ENCODE peak calls at places on chromosomes 16 and 17, in four cellular contexts. One of them, this sample, is unnamed. For H3K4me1, the result is how much of the 10 kb centered on the place peaks cover.

GRCh38 chr16:14501331-14502255 is 128.5 kb downstream of the PARN start:
- DNase-seq in PC-9: peak
- DNase-seq in SK-N-SH: peak
- DNase-seq in CD8-positive, alpha-beta T cell: no peak
- DNase-seq in this sample: peak

GRCh38 chr17:72457712-72458111 is 336.9 kb downstream of the SOX9 start:
- DNase-seq in PC-9: no peak
- DNase-seq in SK-N-SH: no peak
- DNase-seq in CD8-positive, alpha-beta T cell: no peak
- DNase-seq in this sample: no peak

GRCh38 chr17:47862621-47863440 is 11.9 kb upstream of the SP6 start:
- DNase-seq in CD8-positive, alpha-beta T cell: no peak
- DNase-seq in SK-N-SH: no peak
- DNase-seq in PC-9: peak
- DNase-seq in this sample: peak

GRCh38 chr17:74767111-74767516 is 9.0 kb downstream of the NAT9 start:
- DNase-seq in SK-N-SH: no peak
- DNase-seq in PC-9: no peak
- DNase-seq in CD8-positive, alpha-beta T cell: no peak
- DNase-seq in this sample: no peak

GRCh38 chr17:1043601-1044251 is 46.8 kb downstream of the TIMM22 start:
- DNase-seq in PC-9: no peak
- DNase-seq in SK-N-SH: no peak
- DNase-seq in CD8-positive, alpha-beta T cell: no peak
- DNase-seq in this sample: no peak

GRCh38 chr16:68792465-68793324 is 50.6 kb upstream of the TANGO6 start:
- DNase-seq in PC-9: peak
- DNase-seq in SK-N-SH: no peak
- DNase-seq in CD8-positive, alpha-beta T cell: no peak
- DNase-seq in this sample: no peak

GRCh38 chr17:79850571-79851460 is 11.6 kb upstream of the CBX4 start:
- DNase-seq in CD8-positive, alpha-beta T cell: no peak
- DNase-seq in SK-N-SH: no peak
- DNase-seq in PC-9: peak
- DNase-seq in this sample: peak

GRCh38 chr16:381788-382717 is at the start of gene PGAP6:
- DNase-seq in SK-N-SH: peak
- DNase-seq in PC-9: no peak
- DNase-seq in CD8-positive, alpha-beta T cell: peak
- DNase-seq in this sample: no peak

GRCh38 chr17:81302861-81303326 is 7.8 kb upstream of the SLC38A10 start:
- DNase-seq in CD8-positive, alpha-beta T cell: peak
- DNase-seq in SK-N-SH: peak
- DNase-seq in PC-9: no peak
- DNase-seq in this sample: no peak

GRCh38 chr16:5060073-5060641 is 5.6 kb downstream of the C16orf89 start:
- DNase-seq in CD8-positive, alpha-beta T cell: no peak
- DNase-seq in SK-N-SH: no peak
- DNase-seq in PC-9: no peak
- DNase-seq in this sample: no peak

GRCh38 chr17:77371888-77372443 is 231.2 kb downstream of the SEC14L1 start:
- DNase-seq in PC-9: no peak
- DNase-seq in CD8-positive, alpha-beta T cell: no peak
- DNase-seq in SK-N-SH: no peak
- DNase-seq in this sample: no peak

GRCh38 chr17:77330602-77331081 is 189.9 kb downstream of the SEC14L1 start:
- DNase-seq in PC-9: no peak
- DNase-seq in SK-N-SH: no peak
- DNase-seq in CD8-positive, alpha-beta T cell: no peak
- DNase-seq in this sample: peak

GRCh38 chr17:17181666-17182600 is 24.2 kb downstream of the PLD6 start:
- DNase-seq in PC-9: no peak
- DNase-seq in CD8-positive, alpha-beta T cell: peak
- DNase-seq in SK-N-SH: no peak
- DNase-seq in this sample: no peak

DNA sequence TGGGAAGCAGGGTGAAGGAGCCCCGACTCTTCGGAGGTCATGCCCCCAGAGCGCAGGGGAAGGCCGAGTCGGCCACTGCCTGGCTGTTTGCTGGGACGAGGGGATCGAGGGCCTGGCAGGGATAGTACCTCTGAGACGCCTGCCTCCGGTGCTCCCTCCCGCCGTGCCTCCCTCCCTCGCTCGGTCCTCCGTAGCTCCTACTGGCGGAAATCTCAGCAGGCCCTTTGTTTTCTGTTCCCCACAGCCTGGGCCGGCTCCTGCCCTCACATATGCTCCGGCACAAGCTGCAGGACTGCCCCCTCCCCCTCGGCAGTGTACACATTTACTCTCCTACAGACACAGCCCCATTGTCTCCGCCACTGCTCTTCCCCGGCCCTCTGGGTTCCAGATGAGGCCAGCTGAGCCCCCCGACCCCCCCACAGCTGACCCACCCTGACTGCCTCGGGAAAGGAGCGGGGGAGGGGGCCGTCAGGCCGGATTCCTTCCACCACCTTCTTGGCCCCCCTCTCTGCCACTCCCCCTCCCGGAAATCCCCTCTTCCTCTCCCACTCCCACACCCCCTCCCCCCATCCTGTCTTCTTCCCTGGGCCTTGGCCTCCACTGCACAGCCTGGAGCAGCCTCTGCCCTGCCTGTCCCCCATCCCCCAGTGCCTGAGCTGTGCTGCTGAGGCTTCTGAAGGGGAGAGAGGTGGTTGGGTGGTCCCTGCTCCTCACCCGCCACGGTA is 1.4 kb downstream of the TRAF4 start:
- DNase-seq in SK-N-SH: peak
- DNase-seq in CD8-positive, alpha-beta T cell: no peak
- DNase-seq in PC-9: no peak
- DNase-seq in this sample: peak
- H3K4me1 ChIP-seq in SK-N-SH: under half
- H3K4me1 ChIP-seq in CD8-positive, alpha-beta T cell: under half
- H3K4me1 ChIP-seq in PC-9: half or more
- H3K4me1 ChIP-seq in this sample: under half

DNA sequence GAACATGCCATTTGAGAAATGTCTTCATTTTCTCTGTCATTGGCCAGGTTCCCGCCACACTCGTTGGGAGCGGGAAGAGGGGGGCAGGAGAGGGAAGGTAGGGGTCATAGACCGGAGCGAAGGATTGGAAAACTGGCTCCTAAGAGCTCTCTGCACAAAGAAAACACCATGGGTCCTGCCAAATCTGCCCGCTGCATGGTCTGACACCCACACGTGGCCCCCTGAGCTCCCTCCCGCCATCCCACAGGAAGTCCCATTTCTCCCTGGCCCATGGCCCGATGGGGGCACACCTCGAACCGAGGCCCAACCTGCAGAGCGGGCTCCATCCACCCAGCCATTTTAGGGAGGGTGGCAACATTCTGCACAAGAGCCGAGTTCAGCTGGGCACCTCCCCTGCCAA is 159.6 kb downstream of the SALL1 start:
- DNase-seq in CD8-positive, alpha-beta T cell: no peak
- DNase-seq in PC-9: no peak
- DNase-seq in SK-N-SH: no peak
- DNase-seq in this sample: no peak
- H3K27ac ChIP-seq in CD8-positive, alpha-beta T cell: no peak
- H3K27ac ChIP-seq in PC-9: no peak
- H3K27ac ChIP-seq in SK-N-SH: no peak
- H3K27ac ChIP-seq in this sample: no peak

GRCh38 chr16:89054261-89054661 is 39.4 kb upstream of the ACSF3 start:
- DNase-seq in SK-N-SH: no peak
- DNase-seq in PC-9: no peak
- DNase-seq in CD8-positive, alpha-beta T cell: no peak
- DNase-seq in this sample: no peak

GRCh38 chr16:89053725-89054029 is 40.0 kb upstream of the ACSF3 start:
- DNase-seq in SK-N-SH: no peak
- DNase-seq in PC-9: no peak
- DNase-seq in CD8-positive, alpha-beta T cell: no peak
- DNase-seq in this sample: no peak

GRCh38 chr16:89051521-89052166 is 42.0 kb upstream of the ACSF3 start:
- DNase-seq in CD8-positive, alpha-beta T cell: no peak
- DNase-seq in PC-9: no peak
- DNase-seq in SK-N-SH: peak
- DNase-seq in this sample: no peak

GRCh38 chr16:89052191-89052787 is 41.4 kb upstream of the ACSF3 start:
- DNase-seq in SK-N-SH: peak
- DNase-seq in CD8-positive, alpha-beta T cell: no peak
- DNase-seq in PC-9: no peak
- DNase-seq in this sample: peak

GRCh38 chr16:89052824-89053724 is 40.6 kb upstream of the ACSF3 start:
- DNase-seq in PC-9: no peak
- DNase-seq in CD8-positive, alpha-beta T cell: no peak
- DNase-seq in SK-N-SH: peak
- DNase-seq in this sample: no peak
- H3K4me3 ChIP-seq in PC-9: no peak
- H3K4me3 ChIP-seq in CD8-positive, alpha-beta T cell: no peak
- H3K4me3 ChIP-seq in SK-N-SH: peak
- H3K4me3 ChIP-seq in this sample: peak

GRCh38 chr17:44106801-44107200 is 16.6 kb downstream of the HDAC5 start:
- DNase-seq in PC-9: no peak
- DNase-seq in CD8-positive, alpha-beta T cell: no peak
- DNase-seq in SK-N-SH: no peak
- DNase-seq in this sample: no peak
- H3K4me1 ChIP-seq in PC-9: half or more
- H3K4me1 ChIP-seq in CD8-positive, alpha-beta T cell: under half
- H3K4me1 ChIP-seq in SK-N-SH: under half
- H3K4me1 ChIP-seq in this sample: half or more